ENCODE peak calls at places on chromosomes 3 and 15, in five cellular contexts. F is HepG2, V is GM12878, M is WTC11, B is H1. A is an unnamed sample.

GRCh38 chr3:195154111-195154791 is 116.7 kb downstream of the XXYLT1 start:
- DNase-seq in F (no peak), V (no peak), M (no peak), B (no peak), A (no peak)

GRCh38 chr3:153881201-153881600 is 240.0 kb upstream of the ARHGEF26 start:
- DNase-seq in F (no peak), V (no peak), M (no peak), B (no peak), A (no peak)

GRCh38 chr3:192597511-192597910 is 129.8 kb downstream of the FGF12 start:
- DNase-seq in F (no peak), V (no peak), M (no peak), B (no peak), A (no peak)

GRCh38 chr3:34292605-34293300 is 494.3 kb downstream of the PDCD6IP start:
- DNase-seq in F (no peak), V (no peak), M (no peak), B (no peak), A (no peak)

GRCh38 chr15:38589502-38589901 is 24.9 kb upstream of the RASGRP1 start:
- DNase-seq in F (no peak), V (no peak), M (no peak), B (no peak), A (peak)

GRCh38 chr15:47514251-47514652 is 203.1 kb upstream of the SEMA6D start:
- DNase-seq in F (no peak), V (no peak), M (no peak), B (no peak), A (no peak)

GRCh38 chr3:123315271-123315595 is 113.5 kb downstream of the SEC22A start:
- DNase-seq in F (no peak), V (no peak), M (no peak), B (no peak), A (no peak)

GRCh38 chr3:127959873-127960272 is 44.8 kb downstream of the KBTBD12 start:
- DNase-seq in F (peak), V (no peak), M (peak), B (no peak), A (no peak)

GRCh38 chr3:45455040-45455439 is 66.7 kb downstream of the LARS2 start:
- DNase-seq in F (no peak), V (no peak), M (no peak), B (no peak), A (peak)

GRCh38 chr3:177494216-177494615 is 296.9 kb upstream of the TBL1XR1 start:
- DNase-seq in F (no peak), V (no peak), M (no peak), B (no peak), A (no peak)

GRCh38 chr3:127044996-127045395 is 62.1 kb downstream of the PLXNA1 start:
- DNase-seq in F (no peak), V (no peak), M (peak), B (no peak), A (peak)

GRCh38 chr3:125511420-125512094 is 8.4 kb downstream of the SNX4 start:
- DNase-seq in F (no peak), V (no peak), M (no peak), B (no peak), A (no peak)

GRCh38 chr3:157130138-157130880 is 29.6 kb downstream of the CCNL1 start:
- DNase-seq in F (peak), V (no peak), M (peak), B (peak), A (peak)

GRCh38 chr3:52401021-52401420 is 43.9 kb downstream of the SEMA3G start:
- DNase-seq in F (no peak), V (no peak), M (no peak), B (no peak), A (no peak)

GRCh38 chr3:108489776-108490175 is 20.6 kb downstream of the MYH15 start:
- DNase-seq in F (peak), V (peak), M (peak), B (no peak), A (peak)

GRCh38 chr15:64503197-64503596 is 42.8 kb downstream of the ZNF609 start:
- DNase-seq in F (no peak), V (no peak), M (no peak), B (no peak), A (no peak)

GRCh38 chr3:141170678-141171295 is 60.8 kb upstream of the PXYLP1 start:
- DNase-seq in F (no peak), V (no peak), M (no peak), B (no peak), A (no peak)

GRCh38 chr15:89982315-89983055 is 18.6 kb upstream of the ZNF710 start:
- DNase-seq in F (no peak), V (no peak), M (peak), B (no peak), A (no peak)

GRCh38 chr3:50592568-50592967 is 19.0 kb downstream of the CISH start:
- DNase-seq in F (no peak), V (no peak), M (no peak), B (no peak), A (no peak)

GRCh38 chr15:71932689-71933088 is 122.3 kb downstream of the NR2E3 start:
- DNase-seq in F (no peak), V (no peak), M (no peak), B (no peak), A (no peak)

GRCh38 chr15:52417501-52417900 is 111.2 kb downstream of the MYO5A start:
- DNase-seq in F (no peak), V (no peak), M (no peak), B (no peak), A (no peak)

GRCh38 chr15:62291262-62291661 is 126.2 kb upstream of the C2CD4B start:
- DNase-seq in F (no peak), V (no peak), M (no peak), B (no peak), A (no peak)

GRCh38 chr15:89781891-89782618 is 5.9 kb downstream of the MESP2 start:
- DNase-seq in F (peak), V (no peak), M (no peak), B (no peak), A (no peak)

GRCh38 chr15:59933607-59934006 is 70.5 kb upstream of the FOXB1 start:
- DNase-seq in F (no peak), V (no peak), M (no peak), B (no peak), A (no peak)

GRCh38 chr3:128351476-128352085 is 115.1 kb downstream of the DNAJB8 start:
- DNase-seq in F (no peak), V (no peak), M (no peak), B (no peak), A (no peak)

GRCh38 chr3:50617096-50617791 is at the start of gene MAPKAPK3:
- DNase-seq in F (peak), V (no peak), M (no peak), B (no peak), A (peak)

GRCh38 chr3:135237371-135237770 is 442.3 kb downstream of the EPHB1 start:
- DNase-seq in F (no peak), V (no peak), M (peak), B (no peak), A (peak)

GRCh38 chr15:37100109-37100873 is at the start of gene MEIS2:
- DNase-seq in F (peak), V (peak), M (peak), B (no peak), A (peak)

GRCh38 chr3:86175051-86175536 is 815.9 kb downstream of the VGLL3 start:
- DNase-seq in F (no peak), V (no peak), M (no peak), B (peak), A (no peak)

GRCh38 chr3:188788621-188789081 is 383.1 kb upstream of the TPRG1 start:
- DNase-seq in F (no peak), V (no peak), M (no peak), B (no peak), A (no peak)

GRCh38 chr15:67415186-67415585 is 105.7 kb upstream of the C15orf61 start:
- DNase-seq in F (no peak), V (no peak), M (no peak), B (no peak), A (no peak)
- TF ChIP-seq ATF2 in F (no peak), V (no peak), M (no peak), B (no peak), A (no peak)

GRCh38 chr15:66620744-66621344 is 55.0 kb upstream of the LCTL start:
- DNase-seq in F (no peak), V (no peak), M (no peak), B (no peak), A (no peak)

GRCh38 chr15:66625531-66625930 is 59.7 kb upstream of the LCTL start:
- DNase-seq in F (no peak), V (no peak), M (no peak), B (no peak), A (no peak)

GRCh38 chr15:66623801-66624453 is 58.1 kb upstream of the LCTL start:
- DNase-seq in F (no peak), V (no peak), M (no peak), B (no peak), A (no peak)

GRCh38 chr15:66621491-66622467 is 56.0 kb upstream of the LCTL start:
- DNase-seq in F (no peak), V (no peak), M (peak), B (peak), A (peak)

GRCh38 chr15:66622677-66623076 is 56.9 kb upstream of the LCTL start:
- DNase-seq in F (no peak), V (no peak), M (no peak), B (no peak), A (no peak)
- TF ChIP-seq ATF2 in F (no peak), V (no peak), M (no peak), B (no peak), A (no peak)

GRCh38 chr3:14456794-14457193 is 54.4 kb downstream of the SLC6A6 start:
- DNase-seq in F (no peak), V (no peak), M (no peak), B (no peak), A (no peak)

GRCh38 chr3:14459384-14459783 is 57.0 kb downstream of the SLC6A6 start:
- DNase-seq in F (no peak), V (no peak), M (no peak), B (no peak), A (no peak)

GRCh38 chr3:14457481-14457880 is 55.1 kb downstream of the SLC6A6 start:
- DNase-seq in F (no peak), V (no peak), M (no peak), B (no peak), A (no peak)

GRCh38 chr3:14458434-14459280 is 56.3 kb downstream of the SLC6A6 start:
- DNase-seq in F (no peak), V (no peak), M (no peak), B (no peak), A (no peak)

DNA sequence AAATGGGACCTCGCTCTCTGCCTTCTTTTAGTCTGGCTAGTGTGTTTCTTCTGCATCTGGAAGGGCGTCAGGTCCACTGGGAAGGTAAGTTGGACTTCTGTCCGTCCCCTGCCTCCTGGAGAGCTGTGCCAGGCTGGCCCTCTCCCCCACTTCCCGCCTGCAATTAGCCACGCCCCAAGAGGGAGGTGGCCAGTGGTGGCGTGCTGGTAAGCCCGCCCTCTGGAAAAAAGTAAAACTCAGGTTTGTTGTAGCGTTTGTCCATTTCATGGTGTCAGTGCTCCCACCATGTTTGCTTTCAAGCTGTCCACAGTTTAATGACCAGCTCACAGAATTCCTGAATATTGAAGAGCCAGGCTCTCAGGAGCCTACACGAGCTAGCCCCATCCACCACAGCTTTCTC is 55.6 kb downstream of the SLC6A6 start:
- DNase-seq in F (no peak), V (no peak), M (peak), B (no peak), A (peak)
- TF ChIP-seq ATF2 in F (no peak), V (no peak), M (no peak), B (no peak), A (no peak)

GRCh38 chr3:130411310-130411709 is 65.8 kb downstream of the COL6A5 start:
- DNase-seq in F (no peak), V (no peak), M (no peak), B (no peak), A (no peak)
- TF ChIP-seq ATF2 in F (no peak), V (no peak), M (no peak), B (no peak), A (no peak)

GRCh38 chr3:132777171-132777570 is 55.0 kb upstream of the NPHP3 start:
- DNase-seq in F (no peak), V (no peak), M (no peak), B (no peak), A (no peak)

GRCh38 chr3:132772252-132772651 is 50.0 kb upstream of the NPHP3 start:
- DNase-seq in F (no peak), V (no peak), M (no peak), B (no peak), A (no peak)

DNA sequence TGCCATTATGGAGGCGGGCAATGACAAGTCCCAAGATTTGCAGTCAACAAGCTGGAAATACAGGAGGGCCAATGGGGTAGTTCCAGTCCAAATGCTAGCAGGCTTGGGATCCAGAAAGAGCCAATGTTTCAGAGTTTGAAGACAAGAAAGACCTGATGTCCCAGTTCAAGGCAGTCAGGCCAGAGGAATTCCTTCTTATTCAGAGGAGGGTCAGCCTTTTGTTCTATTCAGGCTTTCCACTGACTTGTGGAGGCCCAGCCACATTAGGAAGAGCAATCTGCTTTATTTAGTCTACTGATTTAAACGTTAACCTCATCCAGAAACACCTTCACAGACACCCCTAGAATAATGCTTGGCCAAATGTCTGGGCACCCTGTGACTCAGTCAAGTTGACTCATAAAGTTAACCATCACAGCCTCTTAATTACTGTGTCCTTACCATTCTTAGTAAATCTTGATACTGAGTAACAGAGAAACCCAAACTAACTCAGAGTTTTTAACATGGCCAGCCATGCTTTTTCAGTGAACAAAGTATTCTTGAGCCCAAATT is 50.9 kb upstream of the NPHP3 start:
- DNase-seq in F (no peak), V (no peak), M (no peak), B (no peak), A (no peak)
- TF ChIP-seq ATF2 in F (no peak), V (no peak), M (no peak), B (no peak), A (no peak)

DNA sequence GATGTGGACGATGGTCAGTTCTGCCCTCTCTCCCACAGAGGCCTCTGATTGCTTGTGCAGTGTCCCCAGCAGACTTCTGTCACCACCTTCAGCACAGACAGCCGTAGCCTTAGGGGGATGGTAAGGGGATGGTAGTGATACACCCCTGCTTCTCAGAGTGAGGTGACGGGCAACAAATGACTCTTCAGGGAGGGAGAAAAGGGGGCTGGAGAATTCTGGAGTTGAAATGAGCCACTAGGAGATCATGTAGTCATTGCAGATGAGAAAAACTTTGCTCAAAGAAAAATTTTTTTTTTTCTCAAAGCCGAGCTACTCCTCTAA is 29.6 kb upstream of the TIMP4 start:
- DNase-seq in F (no peak), V (no peak), M (no peak), B (no peak), A (no peak)
- TF ChIP-seq ATF2 in F (no peak), V (no peak), M (no peak), B (no peak), A (no peak)

GRCh38 chr3:149448331-149448831 is 26.1 kb upstream of the TM4SF4 start:
- DNase-seq in F (no peak), V (no peak), M (no peak), B (no peak), A (no peak)
- TF ChIP-seq ATF2 in F (no peak), V (no peak), M (no peak), B (no peak), A (no peak)

DNA sequence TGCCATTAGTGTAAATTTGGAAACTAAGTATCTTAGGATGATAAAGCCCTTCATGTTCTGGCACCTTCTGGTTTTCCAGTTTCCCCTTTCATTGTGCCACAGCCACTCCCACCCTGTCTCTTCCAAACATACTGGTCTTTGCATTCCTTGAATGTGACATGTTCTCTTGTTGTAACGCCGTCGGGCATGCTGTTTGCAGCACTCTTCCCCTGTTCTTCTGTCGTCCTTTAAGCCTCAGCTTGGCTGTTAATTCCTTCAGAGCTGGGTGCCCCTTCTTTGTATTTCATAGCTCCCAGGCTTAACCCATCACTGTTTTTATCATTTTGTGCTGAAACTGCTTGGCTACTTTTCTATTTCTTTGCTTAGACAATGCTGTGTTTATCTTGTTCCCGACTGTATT is 95.5 kb upstream of the KCNAB1 start:
- DNase-seq in F (no peak), V (no peak), M (no peak), B (no peak), A (no peak)
- TF ChIP-seq ATF2 in F (no peak), V (no peak), M (no peak), B (no peak), A (no peak)

GRCh38 chr3:171565133-171565532 is 104.9 kb upstream of the TNIK start:
- DNase-seq in F (no peak), V (no peak), M (no peak), B (no peak), A (no peak)
- TF ChIP-seq ATF2 in F (no peak), V (no peak), M (no peak), B (no peak), A (no peak)

A was measured in K562.